ENCODE peak calls at places on chromosome 2, in six cellular contexts. G, T, J, D, N and R are unnamed samples.

GRCh38 chr2:10601866-10602566 is 87.8 kb downstream of the NOL10 start:
- DNase-seq in G (peak), T (no peak), J (no peak), D (no peak), N (no peak), R (no peak)

GRCh38 chr2:73766349-73766748 is 13.6 kb downstream of the DUSP11 start:
- DNase-seq in G (no peak), T (no peak), J (no peak), D (no peak), N (no peak), R (no peak)

GRCh38 chr2:584863-585823 is 92.1 kb downstream of the TMEM18 start:
- DNase-seq in G (no peak), T (no peak), J (no peak), D (no peak), N (peak), R (peak)

GRCh38 chr2:9552491-9553178 is 3.0 kb downstream of the ADAM17 start:
- DNase-seq in G (peak), T (no peak), J (no peak), D (no peak), N (peak), R (no peak)

GRCh38 chr2:191039616-191040015 is 25.6 kb upstream of the STAT1 start:
- DNase-seq in G (no peak), T (no peak), J (no peak), D (no peak), N (no peak), R (no peak)

GRCh38 chr2:214244847-214245246 is 166.0 kb upstream of the VWC2L start:
- DNase-seq in G (no peak), T (no peak), J (no peak), D (no peak), N (no peak), R (no peak)

GRCh38 chr2:221500501-221501209 is 71.4 kb downstream of the EPHA4 start:
- DNase-seq in G (no peak), T (no peak), J (no peak), D (no peak), N (no peak), R (no peak)

GRCh38 chr2:234368861-234369261 is 128.0 kb downstream of the ARL4C start:
- DNase-seq in G (peak), T (peak), J (no peak), D (no peak), N (peak), R (peak)

GRCh38 chr2:229728360-229728759 is 14.0 kb upstream of the DNER start:
- DNase-seq in G (no peak), T (peak), J (no peak), D (no peak), N (peak), R (no peak)

GRCh38 chr2:28286678-28287077 is 106.0 kb upstream of the FOSL2 start:
- DNase-seq in G (no peak), T (no peak), J (no peak), D (no peak), N (no peak), R (no peak)

GRCh38 chr2:66390811-66391210 is 44.1 kb upstream of the MEIS1 start:
- DNase-seq in G (peak), T (no peak), J (no peak), D (no peak), N (no peak), R (no peak)

GRCh38 chr2:164711246-164712138 is 90.2 kb upstream of the GRB14 start:
- DNase-seq in G (peak), T (no peak), J (no peak), D (no peak), N (no peak), R (no peak)

GRCh38 chr2:99183025-99183424 is 2.0 kb downstream of the MRPL30 start:
- DNase-seq in G (no peak), T (no peak), J (no peak), D (no peak), N (no peak), R (no peak)

GRCh38 chr2:73830871-73831401 is 2.2 kb downstream of the STAMBP start:
- DNase-seq in G (no peak), T (peak), J (no peak), D (no peak), N (peak), R (no peak)

GRCh38 chr2:55167630-55167967 is 64.5 kb downstream of the CLHC1 start:
- DNase-seq in G (no peak), T (no peak), J (no peak), D (no peak), N (no peak), R (no peak)

GRCh38 chr2:105378276-105378840 is 20.5 kb downstream of the FHL2 start:
- DNase-seq in G (no peak), T (no peak), J (no peak), D (no peak), N (no peak), R (no peak)